ENCODE peak calls at places on chromosomes 2 and 18, in six cellular contexts. One of them, this sample, is unnamed.

GRCh38 chr18:48799724-48800315 is 150.9 kb downstream of the SMAD7 start:
- DNase-seq in suprapubic skin: peak; percentile 70
- DNase-seq in endodermal cell: peak; percentile 16
- DNase-seq in body of pancreas: peak; percentile 2
- DNase-seq in colonic mucosa: peak; percentile 15
- DNase-seq in neural progenitor cell: no peak
- DNase-seq in this sample: no peak

GRCh38 chr2:65700004-65700651 is 267.7 kb upstream of the SPRED2 start:
- DNase-seq in colonic mucosa: no peak
- DNase-seq in endodermal cell: no peak
- DNase-seq in body of pancreas: no peak
- DNase-seq in suprapubic skin: no peak
- DNase-seq in neural progenitor cell: no peak
- DNase-seq in this sample: no peak

GRCh38 chr2:233476083-233476410 is 90.5 kb downstream of the USP40 start:
- DNase-seq in neural progenitor cell: no peak
- DNase-seq in endodermal cell: no peak
- DNase-seq in colonic mucosa: peak; percentile 6
- DNase-seq in body of pancreas: no peak
- DNase-seq in suprapubic skin: peak; percentile 65
- DNase-seq in this sample: no peak

GRCh38 chr18:80103231-80103630 is 5.8 kb upstream of the ADNP2 start:
- DNase-seq in colonic mucosa: no peak
- DNase-seq in body of pancreas: no peak
- DNase-seq in neural progenitor cell: no peak
- DNase-seq in endodermal cell: no peak
- DNase-seq in suprapubic skin: no peak
- DNase-seq in this sample: no peak

GRCh38 chr2:234218261-234219180 is 168.0 kb downstream of the SPP2 start:
- DNase-seq in body of pancreas: no peak
- DNase-seq in colonic mucosa: no peak
- DNase-seq in endodermal cell: no peak
- DNase-seq in neural progenitor cell: no peak
- DNase-seq in suprapubic skin: no peak
- DNase-seq in this sample: peak; percentile 28

GRCh38 chr2:77443076-77443475 is 79.1 kb downstream of the LRRTM4 start:
- DNase-seq in neural progenitor cell: no peak
- DNase-seq in suprapubic skin: no peak
- DNase-seq in colonic mucosa: no peak
- DNase-seq in endodermal cell: no peak
- DNase-seq in body of pancreas: no peak
- DNase-seq in this sample: no peak

GRCh38 chr2:1115843-1116539 is 165.3 kb downstream of the SNTG2 start:
- DNase-seq in suprapubic skin: no peak
- DNase-seq in body of pancreas: peak; percentile 73
- DNase-seq in endodermal cell: no peak
- DNase-seq in colonic mucosa: no peak
- DNase-seq in neural progenitor cell: no peak
- DNase-seq in this sample: no peak

GRCh38 chr2:216765810-216766259 is 70.5 kb upstream of the IGFBP5 start:
- DNase-seq in suprapubic skin: no peak
- DNase-seq in neural progenitor cell: peak; percentile 93
- DNase-seq in colonic mucosa: no peak
- DNase-seq in endodermal cell: peak; percentile 91
- DNase-seq in body of pancreas: no peak
- DNase-seq in this sample: no peak

GRCh38 chr2:101038455-101039255 is 36.6 kb downstream of the RPL31 start:
- DNase-seq in colonic mucosa: no peak
- DNase-seq in suprapubic skin: no peak
- DNase-seq in endodermal cell: peak; percentile 80
- DNase-seq in body of pancreas: peak; percentile 30
- DNase-seq in neural progenitor cell: no peak
- DNase-seq in this sample: peak; percentile 27

GRCh38 chr18:73462092-73462491 is 594.3 kb upstream of the NETO1 start:
- DNase-seq in endodermal cell: no peak
- DNase-seq in neural progenitor cell: no peak
- DNase-seq in colonic mucosa: no peak
- DNase-seq in body of pancreas: peak; percentile 20
- DNase-seq in suprapubic skin: no peak
- DNase-seq in this sample: no peak

GRCh38 chr2:231348173-231348572 is 47.3 kb upstream of the B3GNT7 start:
- DNase-seq in colonic mucosa: no peak
- DNase-seq in suprapubic skin: no peak
- DNase-seq in body of pancreas: no peak
- DNase-seq in endodermal cell: peak; percentile 24
- DNase-seq in neural progenitor cell: no peak
- DNase-seq in this sample: no peak

GRCh38 chr2:133652407-133652806 is 84.1 kb upstream of the NCKAP5 start:
- DNase-seq in body of pancreas: no peak
- DNase-seq in neural progenitor cell: no peak
- DNase-seq in colonic mucosa: no peak
- DNase-seq in suprapubic skin: no peak
- DNase-seq in endodermal cell: no peak
- DNase-seq in this sample: no peak

GRCh38 chr2:205925373-205926337 is 160.3 kb downstream of the INO80D start:
- DNase-seq in suprapubic skin: no peak
- DNase-seq in neural progenitor cell: peak; percentile 87
- DNase-seq in colonic mucosa: peak; percentile 83
- DNase-seq in endodermal cell: peak; percentile 93
- DNase-seq in body of pancreas: peak; percentile 80
- DNase-seq in this sample: peak; percentile 67

GRCh38 chr18:41858761-41859555 is 96.1 kb upstream of the PIK3C3 start:
- DNase-seq in colonic mucosa: no peak
- DNase-seq in neural progenitor cell: no peak
- DNase-seq in endodermal cell: no peak
- DNase-seq in suprapubic skin: no peak
- DNase-seq in body of pancreas: no peak
- DNase-seq in this sample: no peak

GRCh38 chr2:225282858-225283693 is 116.4 kb upstream of the NYAP2 start:
- DNase-seq in suprapubic skin: no peak
- DNase-seq in endodermal cell: peak; percentile 68
- DNase-seq in neural progenitor cell: peak; percentile 58
- DNase-seq in colonic mucosa: peak; percentile 22
- DNase-seq in body of pancreas: peak; percentile 42
- DNase-seq in this sample: peak; percentile 43

GRCh38 chr2:64479259-64480198 is 25.6 kb downstream of the LGALSL start:
- DNase-seq in neural progenitor cell: no peak
- DNase-seq in suprapubic skin: no peak
- DNase-seq in colonic mucosa: no peak
- DNase-seq in body of pancreas: no peak
- DNase-seq in endodermal cell: no peak
- DNase-seq in this sample: no peak

GRCh38 chr18:70491734-70492348 is 203.0 kb downstream of the SOCS6 start:
- DNase-seq in colonic mucosa: peak; percentile 76
- DNase-seq in neural progenitor cell: peak; percentile 81
- DNase-seq in endodermal cell: peak; percentile 90
- DNase-seq in body of pancreas: peak; percentile 73
- DNase-seq in suprapubic skin: no peak
- DNase-seq in this sample: peak; percentile 67

GRCh38 chr2:66573866-66574265 is 138.9 kb downstream of the MEIS1 start:
- DNase-seq in body of pancreas: peak; percentile 27
- DNase-seq in suprapubic skin: no peak
- DNase-seq in colonic mucosa: no peak
- DNase-seq in neural progenitor cell: peak; percentile 74
- DNase-seq in endodermal cell: peak; percentile 82
- DNase-seq in this sample: no peak

GRCh38 chr2:6352906-6353515 is 512.7 kb downstream of the CMPK2 start:
- DNase-seq in neural progenitor cell: peak; percentile 72
- DNase-seq in suprapubic skin: no peak
- DNase-seq in endodermal cell: peak; percentile 94
- DNase-seq in body of pancreas: peak; percentile 73
- DNase-seq in colonic mucosa: peak; percentile 72
- DNase-seq in this sample: peak; percentile 64

GRCh38 chr18:34039194-34039593 is 185.5 kb downstream of the NOL4 start:
- DNase-seq in colonic mucosa: no peak
- DNase-seq in body of pancreas: no peak
- DNase-seq in endodermal cell: no peak
- DNase-seq in neural progenitor cell: no peak
- DNase-seq in suprapubic skin: no peak
- DNase-seq in this sample: peak; percentile 44

GRCh38 chr2:88765154-88765948 is 73.9 kb downstream of the RPIA start:
- DNase-seq in suprapubic skin: no peak
- DNase-seq in endodermal cell: peak; percentile 85
- DNase-seq in colonic mucosa: peak; percentile 75
- DNase-seq in neural progenitor cell: peak; percentile 59
- DNase-seq in body of pancreas: peak; percentile 72
- DNase-seq in this sample: peak; percentile 52

GRCh38 chr2:72035518-72036172 is 112.0 kb downstream of the CYP26B1 start:
- DNase-seq in suprapubic skin: no peak
- DNase-seq in neural progenitor cell: no peak
- DNase-seq in colonic mucosa: no peak
- DNase-seq in body of pancreas: no peak
- DNase-seq in endodermal cell: peak; percentile 41
- DNase-seq in this sample: no peak

GRCh38 chr2:8671802-8672201 is 10.1 kb upstream of the ID2 start:
- DNase-seq in endodermal cell: no peak
- DNase-seq in colonic mucosa: no peak
- DNase-seq in body of pancreas: no peak
- DNase-seq in neural progenitor cell: no peak
- DNase-seq in suprapubic skin: no peak
- DNase-seq in this sample: no peak

GRCh38 chr18:36366994-36367839 is 69.7 kb downstream of the FHOD3 start:
- DNase-seq in neural progenitor cell: no peak
- DNase-seq in colonic mucosa: no peak
- DNase-seq in endodermal cell: no peak
- DNase-seq in suprapubic skin: no peak
- DNase-seq in body of pancreas: peak; percentile 47
- DNase-seq in this sample: no peak

GRCh38 chr2:62362561-62362960 is 143.4 kb downstream of the TMEM17 start:
- DNase-seq in endodermal cell: peak; percentile 77
- DNase-seq in suprapubic skin: no peak
- DNase-seq in body of pancreas: no peak
- DNase-seq in neural progenitor cell: no peak
- DNase-seq in colonic mucosa: peak; percentile 22
- DNase-seq in this sample: peak; percentile 51

GRCh38 chr2:138432971-138433370 is 68.6 kb upstream of the SPOPL start:
- DNase-seq in colonic mucosa: no peak
- DNase-seq in neural progenitor cell: no peak
- DNase-seq in suprapubic skin: no peak
- DNase-seq in endodermal cell: no peak
- DNase-seq in body of pancreas: no peak
- DNase-seq in this sample: no peak

GRCh38 chr2:13035866-13036265 is 319.1 kb downstream of the TRIB2 start:
- DNase-seq in neural progenitor cell: no peak
- DNase-seq in suprapubic skin: no peak
- DNase-seq in endodermal cell: no peak
- DNase-seq in colonic mucosa: no peak
- DNase-seq in body of pancreas: no peak
- DNase-seq in this sample: no peak

GRCh38 chr18:7979714-7980113 is 412.6 kb downstream of the PTPRM start:
- DNase-seq in neural progenitor cell: no peak
- DNase-seq in colonic mucosa: no peak
- DNase-seq in suprapubic skin: no peak
- DNase-seq in endodermal cell: no peak
- DNase-seq in body of pancreas: no peak
- DNase-seq in this sample: no peak

GRCh38 chr18:25058520-25058919 is 293.4 kb downstream of the ZNF521 start:
- DNase-seq in suprapubic skin: no peak
- DNase-seq in endodermal cell: no peak
- DNase-seq in body of pancreas: no peak
- DNase-seq in colonic mucosa: no peak
- DNase-seq in neural progenitor cell: no peak
- DNase-seq in this sample: peak; percentile 20

GRCh38 chr18:54181856-54182612 is 42.4 kb downstream of the MBD2 start:
- DNase-seq in body of pancreas: no peak
- DNase-seq in suprapubic skin: no peak
- DNase-seq in endodermal cell: no peak
- DNase-seq in neural progenitor cell: no peak
- DNase-seq in colonic mucosa: no peak
- DNase-seq in this sample: no peak

GRCh38 chr2:38146917-38147307 is 71.0 kb upstream of the CYP1B1 start:
- DNase-seq in body of pancreas: peak; percentile 20
- DNase-seq in colonic mucosa: no peak
- DNase-seq in suprapubic skin: no peak
- DNase-seq in neural progenitor cell: no peak
- DNase-seq in endodermal cell: peak; percentile 92
- DNase-seq in this sample: no peak

GRCh38 chr2:43292851-43293743 is 66.7 kb upstream of the ZFP36L2 start:
- DNase-seq in body of pancreas: no peak
- DNase-seq in neural progenitor cell: no peak
- DNase-seq in endodermal cell: no peak
- DNase-seq in colonic mucosa: no peak
- DNase-seq in suprapubic skin: no peak
- DNase-seq in this sample: no peak
- H3K27ac ChIP-seq in body of pancreas: no peak overlapping the region
- H3K27ac ChIP-seq in neural progenitor cell: no peak overlapping the region
- H3K27ac ChIP-seq in endodermal cell: no peak overlapping the region
- H3K27ac ChIP-seq in colonic mucosa: peak overlapping the region; percentile 58
- H3K27ac ChIP-seq in suprapubic skin: peak overlapping the region; percentile 57
- H3K27ac ChIP-seq in this sample: peak overlapping the region; percentile 58

DNA sequence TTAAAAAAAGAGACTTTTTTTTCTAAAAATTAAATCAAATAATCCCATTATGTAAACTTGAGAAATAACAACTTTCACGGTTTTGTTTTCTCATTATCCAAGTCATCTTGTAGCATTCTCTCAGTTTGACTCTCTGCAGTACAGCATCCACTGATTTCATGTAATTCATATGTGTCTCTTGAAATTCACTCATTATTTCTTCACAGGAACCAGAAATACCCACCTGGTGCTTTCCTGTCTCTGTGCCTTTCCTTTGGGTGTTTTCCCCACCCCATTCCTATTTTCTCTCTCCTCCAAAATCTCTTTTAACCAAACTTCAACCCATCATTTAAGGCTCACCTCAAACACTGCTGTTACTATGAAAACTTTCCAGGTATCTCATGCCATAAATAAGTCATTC is 116.2 kb upstream of the STK17B start:
- DNase-seq in suprapubic skin: no peak
- DNase-seq in colonic mucosa: no peak
- DNase-seq in neural progenitor cell: no peak
- DNase-seq in endodermal cell: no peak
- DNase-seq in body of pancreas: no peak
- DNase-seq in this sample: no peak
- H3K27me3 ChIP-seq in suprapubic skin: no peaks in the 10 kb centered on the region
- H3K27me3 ChIP-seq in colonic mucosa: no peaks in the 10 kb centered on the region
- H3K27me3 ChIP-seq in neural progenitor cell: no peaks in the 10 kb centered on the region
- H3K27me3 ChIP-seq in endodermal cell: no peaks in the 10 kb centered on the region
- H3K27me3 ChIP-seq in body of pancreas: no peaks in the 10 kb centered on the region
- H3K27me3 ChIP-seq in this sample: no peaks in the 10 kb centered on the region

GRCh38 chr2:25215948-25216679 is 47.7 kb upstream of the POMC start:
- DNase-seq in body of pancreas: peak; percentile 82
- DNase-seq in neural progenitor cell: peak; percentile 86
- DNase-seq in colonic mucosa: peak; percentile 80
- DNase-seq in endodermal cell: peak; percentile 90
- DNase-seq in suprapubic skin: no peak
- DNase-seq in this sample: peak; percentile 59
- H3K4me3 ChIP-seq in body of pancreas: no peak overlapping the region
- H3K4me3 ChIP-seq in neural progenitor cell: peak overlapping the region; percentile 45
- H3K4me3 ChIP-seq in colonic mucosa: peak overlapping the region; percentile 45
- H3K4me3 ChIP-seq in endodermal cell: peak overlapping the region; percentile 78
- H3K4me3 ChIP-seq in suprapubic skin: peak overlapping the region; percentile 59
- H3K4me3 ChIP-seq in this sample: no peak overlapping the region

DNA sequence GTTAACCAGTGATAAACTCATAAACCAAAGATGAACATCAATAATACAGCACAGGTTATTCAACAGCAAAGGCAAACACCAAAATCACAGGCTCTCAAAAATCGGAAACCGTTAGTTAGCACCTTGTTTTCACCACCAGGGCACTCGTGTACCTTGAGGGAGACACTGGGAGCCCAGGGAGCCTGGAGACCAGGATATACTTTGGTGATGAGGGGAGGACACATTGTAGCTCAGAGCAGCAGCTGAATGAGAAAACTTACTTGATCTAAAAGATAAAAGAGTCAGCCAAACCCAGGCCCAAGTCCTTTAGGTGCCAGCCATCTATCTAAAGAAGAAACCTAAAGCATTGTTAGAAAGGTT is 19.4 kb downstream of the BCL11A start:
- DNase-seq in colonic mucosa: no peak
- DNase-seq in body of pancreas: no peak
- DNase-seq in endodermal cell: peak; percentile 83
- DNase-seq in suprapubic skin: no peak
- DNase-seq in neural progenitor cell: no peak
- DNase-seq in this sample: no peak
- H3K27ac ChIP-seq in colonic mucosa: no peak overlapping the region
- H3K27ac ChIP-seq in body of pancreas: no peak overlapping the region
- H3K27ac ChIP-seq in endodermal cell: no peak overlapping the region
- H3K27ac ChIP-seq in suprapubic skin: no peak overlapping the region
- H3K27ac ChIP-seq in neural progenitor cell: no peak overlapping the region
- H3K27ac ChIP-seq in this sample: no peak overlapping the region

This sample was measured in small intestine.